ENCODE peak calls at places on chromosomes 13 and 19, in four cellular contexts. Z, M, I and Q are unnamed samples.

GRCh38 chr13:44967656-44968451 is 21.4 kb downstream of the NUFIP1 start:
- DNase-seq in Z (no peak), M (peak), I (no peak), Q (no peak)

GRCh38 chr19:3622224-3622623 is 4.4 kb downstream of the CACTIN start:
- DNase-seq in I (no peak), M (no peak), Z (no peak), Q (no peak)

GRCh38 chr19:30226464-30227070 is 145.6 kb upstream of the ZNF536 start:
- DNase-seq in I (no peak), Z (peak), M (no peak), Q (peak)

GRCh38 chr19:2552859-2553258 is 76.9 kb downstream of the GADD45B start:
- DNase-seq in Z (no peak), M (no peak), I (no peak), Q (peak)

GRCh38 chr19:49637865-49638350 is 2.0 kb downstream of the RRAS start:
- DNase-seq in M (peak), Z (peak), I (no peak), Q (peak)

GRCh38 chr13:74388626-74389025 is 254.4 kb upstream of the KLF12 start:
- DNase-seq in Z (no peak), I (no peak), M (no peak), Q (peak)

GRCh38 chr13:79423801-79424642 is 18.0 kb upstream of the RBM26 start:
- DNase-seq in I (no peak), Z (no peak), M (peak), Q (peak)

GRCh38 chr19:12628040-12629022 is 17.6 kb downstream of the ZNF791 start:
- DNase-seq in M (peak), I (no peak), Z (no peak), Q (peak)

GRCh38 chr13:110856941-110857835 is 57.7 kb downstream of the ANKRD10 start:
- DNase-seq in Z (no peak), M (no peak), I (no peak), Q (no peak)

GRCh38 chr13:75705395-75705794 is 69.3 kb downstream of the LMO7 start:
- DNase-seq in Z (no peak), I (no peak), M (peak), Q (no peak)

GRCh38 chr13:30125422-30126073 is 181.8 kb downstream of the KATNAL1 start:
- DNase-seq in Z (no peak), I (no peak), M (peak), Q (no peak)

GRCh38 chr13:110185696-110186095 is 121.3 kb downstream of the COL4A1 start:
- DNase-seq in Z (no peak), M (peak), I (no peak), Q (no peak)

GRCh38 chr13:51332566-51333361 is 6.7 kb upstream of the SERPINE3 start:
- DNase-seq in I (no peak), M (no peak), Z (no peak), Q (no peak)

GRCh38 chr13:26727633-26728032 is 33.0 kb downstream of the GPR12 start:
- DNase-seq in I (no peak), Z (no peak), M (no peak), Q (no peak)

GRCh38 chr13:110359840-110360301 is 52.8 kb downstream of the COL4A2 start:
- DNase-seq in Z (no peak), M (peak), I (no peak), Q (no peak)

GRCh38 chr19:2524840-2525723 is 49.2 kb downstream of the GADD45B start:
- DNase-seq in M (peak), I (no peak), Z (no peak), Q (peak)

GRCh38 chr19:13155472-13156284 is 5.5 kb downstream of the IER2 start:
- DNase-seq in I (peak), M (peak), Z (peak), Q (peak)

GRCh38 chr19:48501961-48502719 is 9.5 kb downstream of the LMTK3 start:
- DNase-seq in Z (peak), I (peak), M (no peak), Q (peak)

GRCh38 chr19:18718015-18718526 is 34.6 kb downstream of the CRTC1 start:
- DNase-seq in I (no peak), M (no peak), Z (no peak), Q (peak)

GRCh38 chr19:49676136-49676689 is 858 bp upstream of the PRMT1 start:
- DNase-seq in Z (no peak), M (peak), I (peak), Q (peak)

GRCh38 chr13:41916173-41916954 is 44.5 kb downstream of the VWA8 start:
- DNase-seq in M (peak), Z (no peak), I (no peak), Q (no peak)

GRCh38 chr19:49475995-49476880 is 2.2 kb downstream of the FLT3LG start:
- DNase-seq in I (peak), M (no peak), Z (peak), Q (peak)

GRCh38 chr19:29858621-29859020 is 46.8 kb downstream of the CCNE1 start:
- DNase-seq in M (no peak), I (no peak), Z (no peak), Q (no peak)

GRCh38 chr19:10271543-10272086 is 695 bp downstream of the ICAM1 start:
- DNase-seq in I (no peak), Z (no peak), M (peak), Q (no peak)

GRCh38 chr13:39577203-39577602 is 25.8 kb downstream of the LHFPL6 start:
- DNase-seq in Z (no peak), M (no peak), I (no peak), Q (no peak)

DNA sequence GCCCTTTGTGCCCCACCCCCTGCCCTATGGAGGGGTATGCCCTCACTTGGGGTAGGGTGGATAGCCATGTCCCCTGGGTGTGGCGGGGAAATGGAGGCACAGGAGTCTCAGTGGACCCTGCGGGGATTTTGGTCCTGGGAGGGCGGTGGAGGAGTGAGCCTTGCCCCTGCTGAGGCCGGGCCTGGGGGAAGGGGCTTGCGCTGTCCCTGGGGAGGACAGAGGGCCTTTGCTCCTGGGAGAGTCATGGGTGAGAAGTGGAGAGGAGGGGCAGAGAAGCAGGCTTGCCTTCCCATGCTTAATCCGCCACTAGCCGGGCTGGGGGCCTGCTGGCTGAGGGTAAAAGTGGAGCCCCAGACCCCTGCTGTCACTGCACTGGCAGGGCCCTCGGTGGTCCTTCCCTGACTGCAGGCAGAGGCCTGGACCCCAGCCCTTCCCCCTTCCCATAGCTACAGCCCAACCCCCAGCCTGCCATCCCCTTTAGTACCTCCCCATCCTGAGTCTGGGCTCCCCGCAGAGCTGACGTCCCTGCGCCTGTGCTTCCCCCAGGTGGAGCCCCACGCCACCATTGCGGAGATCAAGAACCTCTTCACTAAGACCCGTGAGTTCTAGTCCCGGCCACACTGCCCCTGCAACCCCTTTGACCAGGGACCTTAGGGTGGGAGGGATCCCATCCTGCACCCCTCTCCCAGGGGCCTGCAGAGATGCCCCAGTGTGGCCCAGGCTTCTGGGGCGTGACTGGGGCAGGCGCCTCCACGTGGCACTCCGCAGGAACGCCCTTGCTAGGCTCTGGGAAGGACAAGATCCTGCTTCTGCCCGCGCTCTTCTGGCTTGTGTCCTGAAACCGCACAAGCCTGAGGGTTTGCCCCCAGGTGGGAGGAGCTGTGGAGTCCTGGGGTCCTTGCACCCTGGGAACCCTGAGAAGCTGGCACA is 8.9 kb downstream of the NDUFB7 start:
- DNase-seq in M (no peak), I (no peak), Z (peak), Q (no peak)
- H2BK15ac ChIP-seq in M (no peak), I (no peak), Z (peak), Q (no peak)

GRCh38 chr19:339262-339887 is 5.2 kb downstream of the MIER2 start:
- DNase-seq in Z (no peak), I (no peak), M (peak), Q (no peak)
- H3K18ac ChIP-seq in Z (no peak), I (no peak), M (no peak), Q (no peak)

GRCh38 chr19:51272183-51272817 is 21.4 kb downstream of the SIGLECL1 start:
- DNase-seq in M (no peak), Z (peak), I (no peak), Q (no peak)
- H4K8ac ChIP-seq in M (no peak), Z (no peak), I (no peak), Q (no peak)

GRCh38 chr13:24050292-24050711 is 110.2 kb upstream of the SPATA13 start:
- DNase-seq in Z (no peak), I (no peak), M (peak), Q (no peak)
- H2BK15ac ChIP-seq in Z (no peak), I (no peak), M (peak), Q (no peak)

GRCh38 chr19:45121827-45122345 is 28.9 kb downstream of the PPP1R37 start:
- DNase-seq in M (no peak), Z (no peak), I (no peak), Q (no peak)
- H3K18ac ChIP-seq in M (no peak), Z (no peak), I (no peak), Q (no peak)

GRCh38 chr13:99270503-99270902 is 12.3 kb upstream of the GPR18 start:
- DNase-seq in I (no peak), Z (no peak), M (no peak), Q (no peak)

GRCh38 chr13:99271249-99271648 is 13.1 kb upstream of the GPR18 start:
- DNase-seq in I (no peak), M (no peak), Z (no peak), Q (no peak)

GRCh38 chr13:99275093-99275469 is 16.9 kb upstream of the GPR18 start:
- DNase-seq in M (peak), I (no peak), Z (no peak), Q (no peak)

GRCh38 chr13:99273128-99273527 is 14.9 kb upstream of the GPR18 start:
- DNase-seq in Z (no peak), I (no peak), M (no peak), Q (peak)

GRCh38 chr13:99272481-99272880 is 14.3 kb upstream of the GPR18 start:
- DNase-seq in Z (no peak), M (no peak), I (no peak), Q (no peak)
- H4K8ac ChIP-seq in Z (no peak), M (no peak), I (peak), Q (no peak)

GRCh38 chr19:38141108-38141507 is 82.9 kb downstream of the DPF1 start:
- DNase-seq in Z (no peak), I (no peak), M (no peak), Q (no peak)

GRCh38 chr19:38142176-38143035 is 81.6 kb downstream of the DPF1 start:
- DNase-seq in M (peak), I (peak), Z (peak), Q (peak)

GRCh38 chr19:38134538-38135149 is 89.4 kb downstream of the DPF1 start:
- DNase-seq in M (peak), Z (peak), I (peak), Q (peak)

GRCh38 chr19:38135150-38135998 is 88.6 kb downstream of the DPF1 start:
- DNase-seq in M (peak), I (peak), Z (no peak), Q (no peak)

GRCh38 chr19:38139122-38139521 is 84.9 kb downstream of the DPF1 start:
- DNase-seq in M (no peak), Z (no peak), I (no peak), Q (peak)
- H2BK15ac ChIP-seq in M (no peak), Z (peak), I (no peak), Q (no peak)

GRCh38 chr19:40688987-40689338 is 1.5 kb downstream of the NUMBL start:
- DNase-seq in I (no peak), Z (no peak), M (no peak), Q (no peak)

GRCh38 chr19:40690699-40691420 is 409 bp upstream of the NUMBL start:
- DNase-seq in Z (peak), I (no peak), M (peak), Q (peak)

GRCh38 chr19:40690050-40690698 is at the start of gene NUMBL:
- DNase-seq in Z (no peak), I (peak), M (no peak), Q (no peak)

GRCh38 chr19:40688294-40688693 is 2.2 kb downstream of the NUMBL start:
- DNase-seq in M (no peak), Z (no peak), I (no peak), Q (no peak)

DNA sequence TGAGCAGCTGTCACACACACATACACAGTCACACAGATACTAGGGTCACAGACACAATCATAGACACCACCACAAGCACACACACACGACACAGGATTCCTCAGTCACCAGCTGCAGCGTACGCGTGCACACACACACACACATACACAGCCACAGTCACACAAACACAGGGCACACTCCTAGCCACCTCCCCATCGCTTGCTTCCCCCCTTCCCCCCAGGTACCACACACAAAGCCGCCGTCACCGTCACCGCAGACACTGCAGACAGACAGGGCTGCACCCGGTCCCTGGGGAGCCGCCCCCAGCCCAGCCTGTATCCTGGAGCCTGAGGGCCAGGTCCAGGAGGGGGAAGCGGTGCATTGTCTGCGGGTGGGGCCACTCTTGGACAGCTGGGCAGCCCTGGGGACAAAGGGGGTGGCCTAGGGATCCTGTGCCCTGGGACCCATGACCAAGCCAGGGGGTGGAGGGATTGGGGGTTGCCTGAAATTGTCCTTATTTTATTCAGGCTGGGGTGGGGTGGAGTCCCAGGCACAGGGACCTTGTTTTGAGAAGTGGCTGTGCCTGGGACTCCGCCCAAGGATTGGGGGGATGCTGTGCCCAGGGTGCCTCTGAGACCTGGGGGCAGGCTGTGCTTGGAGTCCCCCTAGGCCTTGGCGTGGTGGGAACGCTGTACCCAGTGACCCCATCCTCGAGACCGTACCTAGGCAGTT is 957 bp downstream of the NUMBL start:
- DNase-seq in I (no peak), Z (peak), M (no peak), Q (peak)
- H3K18ac ChIP-seq in I (peak), Z (peak), M (peak), Q (no peak)